ENCODE peak calls at places on chromosomes 3 and 15, in six cellular contexts. W is H1, J is psoas muscle, X is uterus, S is tibial artery, E is cardiac muscle cell. H is an unnamed sample.

GRCh38 chr3:188947401-188947982 is 224.3 kb upstream of the TPRG1 start:
- DNase-seq in W (peak; percentile 74), J (peak; percentile 88), X (peak; percentile 91), S (peak; percentile 80), E (peak; percentile 94), H (peak; percentile 84)

GRCh38 chr3:153625506-153625905 is 463.5 kb downstream of the RAP2B start:
- DNase-seq in W (no peak), J (no peak), X (no peak), S (no peak), E (peak; percentile 6), H (no peak)

GRCh38 chr15:39704684-39705083 is 78.0 kb downstream of the FSIP1 start:
- DNase-seq in W (peak; percentile 25), J (no peak), X (no peak), S (no peak), E (peak; percentile 59), H (no peak)

GRCh38 chr3:123568875-123569274 is 16.0 kb downstream of the HACD2 start:
- DNase-seq in W (no peak), J (no peak), X (no peak), S (no peak), E (no peak), H (no peak)

GRCh38 chr3:16177962-16178627 is 3.6 kb downstream of the GALNT15 start:
- DNase-seq in W (peak; percentile 75), J (peak; percentile 86), X (peak; percentile 83), S (peak; percentile 80), E (peak; percentile 93), H (peak; percentile 73)

GRCh38 chr15:97981058-97981457 is 20.6 kb downstream of the ARRDC4 start:
- DNase-seq in W (no peak), J (no peak), X (no peak), S (no peak), E (no peak), H (no peak)

GRCh38 chr3:64651791-64652241 is 36.0 kb downstream of the ADAMTS9 start:
- DNase-seq in W (no peak), J (no peak), X (no peak), S (no peak), E (peak; percentile 36), H (no peak)

GRCh38 chr15:77904436-77904821 is 173.1 kb downstream of the TBC1D2B start:
- DNase-seq in W (no peak), J (no peak), X (no peak), S (peak; percentile 12), E (no peak), H (no peak)

GRCh38 chr3:177041021-177041729 is 156.1 kb downstream of the TBL1XR1 start:
- DNase-seq in W (no peak), J (peak; percentile 21), X (peak; percentile 48), S (peak; percentile 75), E (peak; percentile 86), H (peak; percentile 38)

GRCh38 chr3:23239181-23240068 is 36.3 kb downstream of the UBE2E2 start:
- DNase-seq in W (no peak), J (peak; percentile 19), X (no peak), S (no peak), E (no peak), H (no peak)

GRCh38 chr3:129036234-129037092 is 24.1 kb upstream of the GP9 start:
- DNase-seq in W (no peak), J (no peak), X (no peak), S (no peak), E (no peak), H (no peak)

GRCh38 chr3:101925564-101925963 is 76.2 kb downstream of the NFKBIZ start:
- DNase-seq in W (no peak), J (no peak), X (no peak), S (no peak), E (no peak), H (no peak)

GRCh38 chr3:133049491-133049890 is 11.3 kb downstream of the TMEM108 start:
- DNase-seq in W (no peak), J (no peak), X (no peak), S (no peak), E (no peak), H (no peak)

GRCh38 chr3:129553771-129554170 is 10.8 kb downstream of the H1-8 start:
- DNase-seq in W (no peak), J (peak; percentile 8), X (no peak), S (no peak), E (no peak), H (no peak)

GRCh38 chr3:42486814-42487569 is 15.5 kb upstream of the VIPR1 start:
- DNase-seq in W (no peak), J (no peak), X (no peak), S (no peak), E (no peak), H (no peak)

GRCh38 chr15:82093774-82094211 is 48.0 kb upstream of the MEX3B start:
- DNase-seq in W (no peak), J (no peak), X (no peak), S (no peak), E (peak; percentile 94), H (no peak)

GRCh38 chr3:196168808-196169391 is 42.3 kb downstream of the ZDHHC19 start:
- DNase-seq in W (no peak), J (no peak), X (no peak), S (no peak), E (no peak), H (no peak)

GRCh38 chr3:44469914-44470313 is 7.6 kb downstream of the ZNF445 start:
- DNase-seq in W (no peak), J (no peak), X (no peak), S (no peak), E (no peak), H (no peak)

GRCh38 chr3:106827515-106828213 is 549.6 kb upstream of the CCDC54 start:
- DNase-seq in W (no peak), J (no peak), X (no peak), S (no peak), E (peak; percentile 62), H (no peak)

GRCh38 chr3:111285691-111286090 is 214.1 kb downstream of the NECTIN3 start:
- DNase-seq in W (no peak), J (no peak), X (no peak), S (no peak), E (no peak), H (no peak)

GRCh38 chr3:72829701-72830100 is 18.5 kb downstream of the SHQ1 start:
- DNase-seq in W (no peak), J (no peak), X (no peak), S (no peak), E (no peak), H (no peak)

GRCh38 chr15:96593735-96594134 is 263.2 kb downstream of the NR2F2 start:
- DNase-seq in W (no peak), J (no peak), X (no peak), S (no peak), E (no peak), H (no peak)

GRCh38 chr15:67520276-67520975 is 505 bp upstream of the C15orf61 start:
- DNase-seq in W (no peak), J (no peak), X (no peak), S (peak; percentile 38), E (no peak), H (no peak)

GRCh38 chr3:172982731-172983364 is 158.2 kb downstream of the SPATA16 start:
- DNase-seq in W (no peak), J (no peak), X (no peak), S (no peak), E (peak; percentile 30), H (no peak)

GRCh38 chr3:172991424-172991996 is 149.5 kb downstream of the SPATA16 start:
- DNase-seq in W (no peak), J (no peak), X (no peak), S (no peak), E (peak; percentile 5), H (no peak)

GRCh38 chr3:172984938-172985337 is 156.1 kb downstream of the SPATA16 start:
- DNase-seq in W (no peak), J (no peak), X (no peak), S (no peak), E (no peak), H (no peak)

GRCh38 chr3:172989373-172989772 is 151.7 kb downstream of the SPATA16 start:
- DNase-seq in W (no peak), J (no peak), X (no peak), S (no peak), E (no peak), H (no peak)

GRCh38 chr3:172987268-172987667 is 153.8 kb downstream of the SPATA16 start:
- DNase-seq in W (no peak), J (no peak), X (no peak), S (no peak), E (no peak), H (no peak)
- TF ChIP-seq CTCF in W (peak; percentile 45), J (no peak), X (no peak), S (no peak), E (no peak), H (no peak)

GRCh38 chr3:50570508-50571279 is 1.4 kb downstream of the HEMK1 start:
- DNase-seq in W (no peak), J (no peak), X (no peak), S (no peak), E (no peak), H (no peak)
- H3K4me3 ChIP-seq in W (no peak overlapping the region), J (peak overlapping the region; percentile 81), X (no peak overlapping the region), S (peak overlapping the region; percentile 67), E (peak overlapping the region; percentile 72), H (no peak overlapping the region)

DNA sequence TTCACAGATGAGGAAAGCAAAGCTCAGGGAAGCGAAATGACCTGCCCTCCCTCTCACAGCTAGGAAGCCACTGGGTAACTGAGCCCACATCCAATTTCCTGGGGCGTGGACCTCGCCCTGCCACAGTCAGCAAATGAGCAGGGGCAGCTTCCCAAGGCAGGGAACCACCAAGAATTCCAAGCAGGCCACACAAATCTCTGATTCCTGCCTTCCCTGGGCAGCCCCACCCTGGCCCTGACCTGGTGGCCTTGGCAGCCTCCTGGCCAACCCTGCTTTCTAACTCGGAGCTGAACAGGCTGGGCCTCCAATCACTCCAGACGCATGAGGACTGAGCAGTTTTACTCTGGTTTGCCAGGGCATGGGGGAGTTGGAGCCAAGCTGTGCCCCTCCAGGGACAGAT is 203.7 kb upstream of the TLE3 start:
- DNase-seq in W (no peak), J (no peak), X (no peak), S (no peak), E (no peak), H (no peak)
- H3K27ac ChIP-seq in W (no peak overlapping the region), J (no peak overlapping the region), X (no peak overlapping the region), S (no peak overlapping the region), E (no peak overlapping the region), H (no peak overlapping the region)

DNA sequence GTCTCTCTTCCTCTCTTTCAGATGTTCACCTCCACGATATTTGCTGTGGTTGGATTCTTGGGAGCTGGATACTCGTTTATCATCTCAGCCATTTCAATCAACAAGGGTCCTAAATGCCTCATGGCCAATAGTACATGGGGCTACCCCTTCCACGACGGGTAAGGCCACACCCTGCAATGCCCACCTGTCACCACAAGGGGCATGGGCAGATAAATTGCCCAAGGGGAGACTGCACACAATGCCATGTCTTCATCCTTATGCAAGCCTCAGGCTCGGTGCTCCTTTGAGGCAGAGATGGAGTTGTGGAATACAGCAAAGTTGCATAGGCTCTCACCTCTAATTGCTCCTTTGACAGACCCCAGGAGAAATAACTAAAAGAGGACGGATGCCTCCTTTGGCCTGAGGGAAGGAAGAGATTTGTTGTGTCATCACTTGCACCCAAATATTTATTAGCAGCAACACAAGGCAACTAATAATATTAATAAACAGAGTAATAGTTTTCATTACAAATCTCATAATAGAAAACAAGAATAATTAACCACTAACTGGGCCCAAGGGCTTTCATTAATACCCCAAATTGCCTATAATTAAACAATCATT is 13.2 kb downstream of the TM4SF4 start:
- DNase-seq in W (no peak), J (no peak), X (no peak), S (no peak), E (no peak), H (no peak)
- TF ChIP-seq CTCF in W (peak; percentile 71), J (peak; percentile 20), X (no peak), S (peak; percentile 11), E (peak; percentile 33), H (no peak)